ENCODE peak calls at places on chromosomes 3 and 15, in nine cellular contexts. C, I, N, S, E, H, Q, T and O are unnamed samples.

GRCh38 chr3:184341925-184342324 is 4.5 kb downstream of the FAM131A start:
- DNase-seq in I (no peak), H (no peak), C (no peak), Q (no peak), S (no peak), E (no peak), T (no peak), N (no peak), O (no peak)

GRCh38 chr3:24042174-24042878 is 97.2 kb downstream of the NR1D2 start:
- DNase-seq in I (no peak), N (no peak), T (no peak), Q (no peak), C (no peak), H (no peak), E (no peak), S (peak), O (no peak)

GRCh38 chr3:179108091-179108490 is 36.5 kb upstream of the ZMAT3 start:
- DNase-seq in I (no peak), T (no peak), C (no peak), Q (no peak), S (peak), H (no peak), E (no peak), N (no peak), O (no peak)

GRCh38 chr15:55587321-55588069 is 650 bp downstream of the PYGO1 start:
- DNase-seq in N (peak), E (no peak), Q (no peak), C (peak), T (no peak), S (peak), I (no peak), H (no peak), O (no peak)

GRCh38 chr3:134373942-134374790 is at the start of gene AMOTL2:
- DNase-seq in N (peak), I (peak), E (peak), T (peak), Q (no peak), H (no peak), C (peak), S (peak), O (peak)

GRCh38 chr3:135887220-135887619 is 78.3 kb upstream of the PPP2R3A start:
- DNase-seq in Q (no peak), T (no peak), H (no peak), C (no peak), E (no peak), N (no peak), S (peak), I (no peak), O (no peak)

GRCh38 chr15:62846805-62847481 is 195.6 kb upstream of the TPM1 start:
- DNase-seq in S (no peak), I (no peak), T (no peak), C (no peak), N (no peak), Q (no peak), H (no peak), E (no peak), O (no peak)

GRCh38 chr3:157127831-157128767 is 31.8 kb downstream of the CCNL1 start:
- DNase-seq in E (no peak), C (peak), T (peak), N (no peak), H (peak), Q (peak), I (no peak), S (peak), O (no peak)

GRCh38 chr15:84702961-84703482 is 12.9 kb downstream of the SEC11A start:
- DNase-seq in N (no peak), H (no peak), Q (no peak), S (peak), T (no peak), I (no peak), C (no peak), E (no peak), O (no peak)